ENCODE peak calls at places on chromosome 10, in four cellular contexts. C is K562, I is stomach, Z is HepG2. U is an unnamed sample.

GRCh38 chr10:112663181-112663879 is 216.3 kb downstream of the VTI1A start:
- DNase-seq in Z (peak), I (no peak), C (no peak), U (no peak)

GRCh38 chr10:108187396-108188012 is 1023.0 kb upstream of the SORCS1 start:
- DNase-seq in I (no peak), Z (no peak), C (no peak), U (no peak)

GRCh38 chr10:6497524-6498140 is 82.4 kb downstream of the PRKCQ start:
- DNase-seq in I (no peak), C (no peak), Z (no peak), U (no peak)

GRCh38 chr10:9613338-9613737 is 1404.3 kb upstream of the CELF2 start:
- DNase-seq in C (no peak), Z (no peak), I (no peak), U (no peak)

GRCh38 chr10:62637249-62638061 is 167.1 kb upstream of the ADO start:
- DNase-seq in Z (peak), I (peak), C (no peak), U (no peak)

GRCh38 chr10:124372906-124373305 is 45.8 kb downstream of the OAT start:
- DNase-seq in I (no peak), C (no peak), Z (no peak), U (no peak)

GRCh38 chr10:45419673-45420020 is 45.6 kb downstream of the ALOX5 start:
- DNase-seq in C (no peak), I (no peak), Z (no peak), U (no peak)

GRCh38 chr10:124595143-124595883 is 133.7 kb downstream of the LHPP start:
- DNase-seq in Z (no peak), I (no peak), C (no peak), U (peak)

GRCh38 chr10:68792115-68792514 is 35.2 kb upstream of the STOX1 start:
- DNase-seq in Z (no peak), I (no peak), C (no peak), U (no peak)

GRCh38 chr10:9634466-9634865 is 1383.2 kb upstream of the CELF2 start:
- DNase-seq in I (no peak), Z (no peak), C (no peak), U (no peak)

GRCh38 chr10:1534820-1535219 is 202.5 kb downstream of the ADARB2 start:
- DNase-seq in C (no peak), Z (no peak), I (no peak), U (peak)

GRCh38 chr10:44713307-44713706 is 197.8 kb upstream of the TMEM72 start:
- DNase-seq in Z (no peak), I (no peak), C (no peak), U (no peak)

GRCh38 chr10:63887600-63888396 is 366.6 kb downstream of the REEP3 start:
- DNase-seq in C (no peak), Z (no peak), I (no peak), U (no peak)

GRCh38 chr10:66292922-66293321 is 632.9 kb upstream of the LRRTM3 start:
- DNase-seq in C (no peak), I (no peak), Z (no peak), U (no peak)

GRCh38 chr10:77554996-77555397 is 82.6 kb downstream of the KCNMA1 start:
- DNase-seq in C (no peak), Z (no peak), I (no peak), U (peak)

GRCh38 chr10:77602231-77602912 is 35.2 kb downstream of the KCNMA1 start:
- DNase-seq in Z (no peak), I (no peak), C (no peak), U (peak)

GRCh38 chr10:54797636-54798395 is 3.2 kb downstream of the PCDH15 start:
- DNase-seq in Z (no peak), C (no peak), I (no peak), U (no peak)

GRCh38 chr10:131973160-131973951 is 8.4 kb downstream of the BNIP3 start:
- DNase-seq in Z (no peak), I (no peak), C (no peak), U (peak)

GRCh38 chr10:69123306-69123746 is 652 bp upstream of the VPS26A start:
- DNase-seq in Z (peak), C (peak), I (peak), U (no peak)

GRCh38 chr10:79610601-79611191 is at the start of gene SFTPA1:
- DNase-seq in Z (no peak), C (no peak), I (no peak), U (no peak)

GRCh38 chr10:102410427-102411073 is 8.0 kb downstream of the PSD start:
- DNase-seq in I (no peak), Z (no peak), C (no peak), U (peak)

GRCh38 chr10:102782698-102783540 is 39.2 kb downstream of the WBP1L start:
- DNase-seq in Z (no peak), I (peak), C (no peak), U (peak)

GRCh38 chr10:14665304-14665703 is 109.4 kb downstream of the FAM107B start:
- DNase-seq in I (no peak), Z (no peak), C (no peak), U (no peak)

GRCh38 chr10:131216681-131217230 is 94.8 kb downstream of the TCERG1L start:
- DNase-seq in I (no peak), Z (no peak), C (no peak), U (no peak)

GRCh38 chr10:71247306-71247705 is 34.9 kb downstream of the UNC5B start:
- DNase-seq in C (no peak), Z (no peak), I (no peak), U (no peak)

GRCh38 chr10:4447977-4448376 is 378.0 kb upstream of the AKR1E2 start:
- DNase-seq in I (no peak), C (no peak), Z (no peak), U (no peak)

GRCh38 chr10:4984971-4985594 is 18.6 kb downstream of the AKR1C2 start:
- DNase-seq in Z (peak), I (no peak), C (no peak), U (no peak)

GRCh38 chr10:88006261-88006660 is 142.8 kb downstream of the PTEN start:
- DNase-seq in I (no peak), C (no peak), Z (no peak), U (no peak)

GRCh38 chr10:126536148-126536547 is 134.3 kb downstream of the C10orf90 start:
- DNase-seq in Z (no peak), C (no peak), I (no peak), U (no peak)

GRCh38 chr10:102632394-102633062 is 11.8 kb upstream of the TRIM8 start:
- DNase-seq in Z (no peak), I (no peak), C (no peak), U (no peak)

GRCh38 chr10:103667390-103667789 is 173.9 kb downstream of the NEURL1 start:
- DNase-seq in Z (no peak), I (no peak), C (peak), U (no peak)

GRCh38 chr10:129626801-129627434 is 159.9 kb downstream of the MGMT start:
- DNase-seq in I (no peak), Z (no peak), C (no peak), U (no peak)

GRCh38 chr10:17835688-17836087 is 26.5 kb downstream of the MRC1 start:
- DNase-seq in Z (no peak), C (no peak), I (no peak), U (no peak)

GRCh38 chr10:90470971-90471370 is 386.9 kb downstream of the HTR7 start:
- DNase-seq in C (no peak), I (no peak), Z (no peak), U (no peak)
- TF ChIP-seq EP300 in C (no peak), I (no peak), Z (no peak), U (no peak)

DNA sequence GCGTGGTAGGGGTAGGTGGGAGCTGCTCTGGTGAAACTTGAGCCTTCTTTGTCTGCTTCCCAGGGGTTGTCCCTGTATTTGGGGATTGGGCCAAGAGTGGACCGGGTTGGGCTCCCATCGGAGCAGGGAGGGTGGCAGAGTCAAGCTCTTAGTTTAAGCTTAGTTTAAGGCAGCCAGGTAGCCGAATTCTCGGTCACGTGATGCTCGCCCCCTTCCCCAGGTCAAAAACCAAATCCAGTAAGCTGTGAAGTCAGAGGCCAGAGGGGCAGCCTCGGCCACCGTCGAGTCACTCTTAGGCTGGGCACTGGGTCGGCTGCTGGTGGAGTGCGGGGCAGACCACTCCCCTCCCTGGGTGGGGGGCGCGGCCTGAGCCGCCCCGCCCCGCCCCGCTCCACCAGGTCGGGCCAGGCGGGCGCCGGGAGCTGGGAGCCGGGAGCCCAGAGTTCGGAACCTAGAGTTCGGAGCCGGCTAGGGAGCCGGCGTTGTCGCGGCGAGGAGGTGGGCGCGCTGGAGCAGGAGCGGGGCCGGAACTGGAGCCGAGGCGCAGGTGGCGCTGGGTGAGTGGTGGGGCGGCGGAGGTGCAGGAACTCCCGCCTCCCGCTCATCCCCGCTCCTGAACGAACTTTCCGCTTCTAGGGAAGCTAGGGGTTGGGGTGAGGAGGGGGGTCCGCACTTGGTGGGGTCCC is 2.8 kb upstream of the LZTS2 start:
- DNase-seq in C (peak), Z (no peak), I (peak), U (peak)
- TF ChIP-seq POLR2A in C (no peak), Z (no peak), I (no peak), U (no peak)

GRCh38 chr10:30436200-30436599 is 2.2 kb downstream of the MAP3K8 start:
- DNase-seq in Z (no peak), C (peak), I (peak), U (peak)

GRCh38 chr10:30436688-30437038 is 2.7 kb downstream of the MAP3K8 start:
- DNase-seq in I (no peak), Z (no peak), C (no peak), U (no peak)

GRCh38 chr10:30434273-30435067 is 486 bp downstream of the MAP3K8 start:
- DNase-seq in C (peak), Z (peak), I (peak), U (peak)

GRCh38 chr10:30433779-30434272 is at the start of gene MAP3K8:
- DNase-seq in I (peak), C (peak), Z (peak), U (peak)

GRCh38 chr10:30435068-30435422 is 1.1 kb downstream of the MAP3K8 start:
- DNase-seq in I (peak), Z (no peak), C (no peak), U (peak)
- TF ChIP-seq EP300 in I (no peak), Z (no peak), C (no peak), U (no peak)

DNA sequence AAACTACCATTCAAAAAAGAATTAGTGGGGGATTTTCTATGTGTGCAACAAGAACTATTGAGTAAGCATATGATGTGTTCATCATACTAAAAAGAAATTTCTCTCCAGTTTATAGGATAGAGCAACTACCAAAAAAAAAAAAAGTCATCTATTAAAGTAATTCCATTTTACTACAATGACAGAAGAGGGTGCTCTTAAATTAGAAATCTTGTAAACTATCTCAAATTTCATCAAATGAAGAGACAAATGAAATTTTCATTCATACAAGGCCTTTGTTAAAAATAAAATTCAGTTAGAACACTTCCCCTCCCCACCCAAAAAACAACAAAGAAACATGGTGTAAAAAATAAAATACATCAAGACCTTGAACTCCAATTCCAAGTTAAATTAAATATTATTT is 195.4 kb upstream of the PLXDC2 start:
- DNase-seq in Z (no peak), C (no peak), I (no peak), U (no peak)
- TF ChIP-seq POLR2A in Z (no peak), C (no peak), I (no peak), U (no peak)

DNA sequence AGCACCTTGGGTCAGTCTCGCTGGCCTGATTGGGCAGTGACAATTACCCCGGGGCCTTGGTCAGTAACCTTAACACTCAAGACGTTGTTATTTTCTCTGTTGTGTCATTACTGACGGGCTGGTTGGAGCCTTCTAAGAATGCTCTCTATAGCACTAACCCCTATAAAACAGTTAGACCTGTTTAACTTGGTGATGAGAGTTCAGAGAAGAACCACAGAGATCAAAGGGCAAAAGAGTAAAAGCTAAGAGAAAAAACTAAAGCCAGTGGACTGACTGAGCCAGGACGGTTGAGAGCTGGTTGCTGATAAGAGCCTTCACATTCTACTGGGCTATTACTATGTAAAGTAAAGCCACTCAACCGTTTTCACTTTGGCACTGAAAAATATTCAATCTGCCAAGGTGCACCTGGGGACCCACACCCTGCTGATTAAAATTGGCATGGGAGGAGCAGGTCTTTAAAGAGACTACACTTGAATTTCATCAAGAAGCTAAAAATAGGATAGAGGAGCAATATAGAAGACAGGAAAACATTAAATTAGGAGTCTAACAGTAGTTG is 13.6 kb upstream of the ITGB1 start:
- DNase-seq in C (peak), Z (peak), I (peak), U (no peak)
- TF ChIP-seq EP300 in C (peak), Z (no peak), I (no peak), U (no peak)

U was measured in sigmoid colon.